ENCODE peak calls at places on chromosomes 2 and 18, in four cellular contexts. B is HCT116, O is OCI-LY7, Z is hepatocyte. U is an unnamed sample. For H3K79me2, the result is how much of the 10 kb centered on the place peaks cover.

GRCh38 chr2:219851801-219852481 is 224.5 kb downstream of the SLC4A3 start:
- DNase-seq in O (no peak), Z (peak), B (no peak), U (peak)

GRCh38 chr2:219916261-219916660 is 288.8 kb downstream of the SLC4A3 start:
- DNase-seq in Z (no peak), O (no peak), B (no peak), U (peak)

GRCh38 chr18:68034293-68034692 is 517.8 kb upstream of the DSEL start:
- DNase-seq in O (no peak), B (no peak), Z (peak), U (no peak)

GRCh38 chr2:236507393-236508085 is 62.1 kb upstream of the ACKR3 start:
- DNase-seq in B (no peak), O (no peak), Z (peak), U (peak)

GRCh38 chr18:54261894-54262293 is 7.4 kb upstream of the POLI start:
- DNase-seq in O (peak), B (no peak), Z (no peak), U (no peak)

GRCh38 chr2:189660803-189661147 is 484 bp upstream of the ASNSD1 start:
- DNase-seq in O (no peak), B (no peak), Z (no peak), U (no peak)

GRCh38 chr2:72205546-72205863 is 57.8 kb upstream of the CYP26B1 start:
- DNase-seq in B (no peak), Z (no peak), O (no peak), U (no peak)

GRCh38 chr2:44715671-44716077 is 225.8 kb upstream of the SIX3 start:
- DNase-seq in B (peak), O (peak), Z (peak), U (peak)

GRCh38 chr2:181312515-181312927 is 144.7 kb upstream of the ITGA4 start:
- DNase-seq in O (peak), Z (no peak), B (no peak), U (no peak)

GRCh38 chr2:29309090-29310054 is 194.2 kb downstream of the CLIP4 start:
- DNase-seq in O (peak), B (peak), Z (peak), U (peak)

GRCh38 chr2:9473308-9473984 is 905 bp upstream of the IAH1 start:
- DNase-seq in O (no peak), Z (peak), B (no peak), U (peak)

GRCh38 chr2:6826081-6826913 is 39.4 kb downstream of the CMPK2 start:
- DNase-seq in B (peak), O (peak), Z (peak), U (peak)

GRCh38 chr2:120520929-120521912 is 175.3 kb downstream of the INHBB start:
- DNase-seq in O (peak), Z (no peak), B (peak), U (peak)

GRCh38 chr18:8701546-8702118 is 3.7 kb upstream of the MTCL1 start:
- DNase-seq in O (no peak), Z (peak), B (no peak), U (no peak)

GRCh38 chr2:48527211-48527880 is 2.6 kb upstream of the STON1 start:
- DNase-seq in Z (no peak), B (no peak), O (no peak), U (peak)

GRCh38 chr2:20052872-20053281 is 1.4 kb upstream of the LAPTM4A start:
- DNase-seq in B (peak), O (peak), Z (peak), U (no peak)

GRCh38 chr18:79927597-79928562 is 23.6 kb downstream of the SLC66A2 start:
- DNase-seq in B (no peak), O (no peak), Z (no peak), U (peak)

GRCh38 chr2:10501980-10502802 is 54.1 kb upstream of the ODC1 start:
- DNase-seq in B (no peak), O (no peak), Z (no peak), U (no peak)

GRCh38 chr18:47109049-47109448 is 41.3 kb downstream of the HDHD2 start:
- DNase-seq in O (no peak), Z (no peak), B (no peak), U (peak)

GRCh38 chr2:189441709-189442074 is 418 bp downstream of the WDR75 start:
- DNase-seq in Z (no peak), B (no peak), O (no peak), U (no peak)

GRCh38 chr2:189624648-189625355 is 36.5 kb upstream of the ASNSD1 start:
- DNase-seq in Z (no peak), B (no peak), O (no peak), U (no peak)

GRCh38 chr2:160388464-160389263 is 104.9 kb downstream of the RBMS1 start:
- DNase-seq in O (peak), Z (no peak), B (no peak), U (peak)

GRCh38 chr2:239299218-239299939 is 101.4 kb downstream of the HDAC4 start:
- DNase-seq in Z (peak), B (no peak), O (no peak), U (no peak)

GRCh38 chr2:127434515-127434914 is 16.3 kb downstream of the PROC start:
- DNase-seq in O (no peak), Z (no peak), B (no peak), U (no peak)

GRCh38 chr2:226115102-226115831 is 684.4 kb downstream of the IRS1 start:
- DNase-seq in Z (peak), O (no peak), B (peak), U (no peak)

GRCh38 chr2:144515694-144516416 is 4.1 kb downstream of the ZEB2 start:
- DNase-seq in Z (peak), B (no peak), O (peak), U (peak)

GRCh38 chr2:235605306-235605998 is 111.6 kb downstream of the AGAP1 start:
- DNase-seq in B (no peak), Z (peak), O (no peak), U (peak)

GRCh38 chr18:79608535-79608934 is 71.1 kb upstream of the CTDP1 start:
- DNase-seq in B (no peak), O (no peak), Z (no peak), U (no peak)

GRCh38 chr2:88601302-88601701 is 26.0 kb downstream of the EIF2AK3 start:
- DNase-seq in O (no peak), Z (peak), B (no peak), U (no peak)

GRCh38 chr2:46548521-46549144 is 69.3 kb downstream of the TMEM247 start:
- DNase-seq in O (no peak), B (no peak), Z (no peak), U (no peak)

GRCh38 chr18:74804677-74805076 is 207.0 kb downstream of the ZNF407 start:
- DNase-seq in O (peak), Z (no peak), B (no peak), U (no peak)
- TF ChIP-seq EZH2phosphoT487 in O (no peak), Z (no peak), B (no peak), U (no peak)

DNA sequence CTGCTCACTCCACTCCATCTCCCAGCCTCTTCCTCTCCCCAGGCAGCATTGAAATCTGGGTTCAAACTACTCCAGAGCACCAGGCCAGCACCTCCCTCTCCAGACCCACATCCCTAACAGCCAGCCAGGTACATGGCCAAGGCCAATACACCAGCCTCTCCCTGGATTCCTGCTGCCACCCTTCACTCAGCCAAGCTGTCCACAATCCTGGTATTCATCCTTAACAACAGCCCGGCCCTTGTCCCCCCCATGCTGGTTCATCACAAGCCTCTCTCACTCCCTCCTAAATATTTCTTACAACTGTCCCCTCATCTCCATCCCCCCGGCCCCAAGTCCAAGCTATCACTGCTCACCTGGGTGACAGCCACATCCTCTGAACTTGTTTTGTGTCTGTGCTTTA is 129.9 kb upstream of the HAAO start:
- DNase-seq in O (no peak), B (no peak), Z (no peak), U (no peak)
- H3K79me2 ChIP-seq in O (under half), B (under half), Z (under half), U (under half)

GRCh38 chr2:86584164-86584913 is 21.1 kb upstream of the CHMP3 start:
- DNase-seq in O (no peak), Z (no peak), B (no peak), U (no peak)
- H2AFZ ChIP-seq in O (peak), Z (no peak), B (no peak), U (no peak)

DNA sequence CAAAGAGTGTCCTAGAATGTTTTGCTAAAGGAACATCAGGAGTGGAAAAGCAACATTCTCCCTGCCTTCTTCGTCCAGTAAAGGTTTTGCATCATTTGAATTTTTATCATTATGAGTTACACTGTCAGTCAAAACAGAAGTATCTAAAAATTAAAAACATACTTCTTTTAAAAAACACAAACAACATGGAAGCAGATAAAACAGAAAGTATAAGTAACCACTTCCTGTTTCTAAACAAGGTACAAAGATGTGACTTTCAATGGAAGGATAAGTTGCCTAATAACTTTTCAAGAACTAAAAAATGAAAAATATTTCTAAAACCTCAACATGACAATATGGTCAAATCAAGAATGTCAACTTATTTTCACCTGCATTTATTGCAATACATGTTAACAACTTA is 158.2 kb downstream of the STK39 start:
- DNase-seq in Z (no peak), O (no peak), B (no peak), U (no peak)
- TF ChIP-seq EZH2phosphoT487 in Z (no peak), O (no peak), B (no peak), U (no peak)

DNA sequence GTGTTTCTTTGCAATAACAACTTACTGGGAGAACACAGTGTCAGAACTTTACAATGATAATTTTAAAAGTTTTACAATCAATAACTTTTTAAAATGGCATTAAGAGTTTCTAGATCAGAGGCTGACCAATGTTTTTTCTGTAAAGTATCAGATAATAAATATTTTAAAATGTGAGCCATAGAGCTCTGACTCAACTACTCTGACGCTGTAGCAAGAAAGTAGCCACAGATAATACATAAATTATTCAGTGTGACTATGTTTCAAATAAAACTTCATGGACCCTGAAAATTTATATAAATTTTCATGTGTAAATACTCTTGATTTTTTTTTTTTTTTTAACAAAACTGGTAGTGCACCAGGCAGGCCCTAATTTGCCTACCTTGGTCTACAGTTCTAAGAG is 77.4 kb downstream of the CUL3 start:
- DNase-seq in B (no peak), Z (no peak), O (no peak), U (no peak)
- H3K79me2 ChIP-seq in B (under half), Z (under half), O (half or more), U (under half)

GRCh38 chr2:99881901-99882591 is 260.3 kb downstream of the AFF3 start:
- DNase-seq in Z (peak), O (peak), B (no peak), U (no peak)

GRCh38 chr2:99879481-99879880 is 262.9 kb downstream of the AFF3 start:
- DNase-seq in Z (no peak), O (no peak), B (no peak), U (no peak)

GRCh38 chr2:99877963-99878362 is 264.4 kb downstream of the AFF3 start:
- DNase-seq in B (no peak), Z (no peak), O (peak), U (no peak)

GRCh38 chr2:99878951-99879350 is 263.4 kb downstream of the AFF3 start:
- DNase-seq in O (no peak), Z (no peak), B (no peak), U (no peak)

GRCh38 chr2:99880148-99880983 is 262.0 kb downstream of the AFF3 start:
- DNase-seq in Z (no peak), O (no peak), B (no peak), U (no peak)
- H2AFZ ChIP-seq in Z (no peak), O (no peak), B (no peak), U (no peak)

GRCh38 chr18:48977914-48978313 is 27.1 kb upstream of the SMAD7 start:
- DNase-seq in B (no peak), Z (no peak), O (no peak), U (no peak)

GRCh38 chr18:48975221-48975816 is 24.6 kb upstream of the SMAD7 start:
- DNase-seq in Z (no peak), O (no peak), B (no peak), U (peak)

GRCh38 chr18:48973731-48974130 is 23.0 kb upstream of the SMAD7 start:
- DNase-seq in O (no peak), Z (peak), B (no peak), U (no peak)

GRCh38 chr18:48974304-48975220 is 23.8 kb upstream of the SMAD7 start:
- DNase-seq in B (no peak), Z (peak), O (no peak), U (peak)

DNA sequence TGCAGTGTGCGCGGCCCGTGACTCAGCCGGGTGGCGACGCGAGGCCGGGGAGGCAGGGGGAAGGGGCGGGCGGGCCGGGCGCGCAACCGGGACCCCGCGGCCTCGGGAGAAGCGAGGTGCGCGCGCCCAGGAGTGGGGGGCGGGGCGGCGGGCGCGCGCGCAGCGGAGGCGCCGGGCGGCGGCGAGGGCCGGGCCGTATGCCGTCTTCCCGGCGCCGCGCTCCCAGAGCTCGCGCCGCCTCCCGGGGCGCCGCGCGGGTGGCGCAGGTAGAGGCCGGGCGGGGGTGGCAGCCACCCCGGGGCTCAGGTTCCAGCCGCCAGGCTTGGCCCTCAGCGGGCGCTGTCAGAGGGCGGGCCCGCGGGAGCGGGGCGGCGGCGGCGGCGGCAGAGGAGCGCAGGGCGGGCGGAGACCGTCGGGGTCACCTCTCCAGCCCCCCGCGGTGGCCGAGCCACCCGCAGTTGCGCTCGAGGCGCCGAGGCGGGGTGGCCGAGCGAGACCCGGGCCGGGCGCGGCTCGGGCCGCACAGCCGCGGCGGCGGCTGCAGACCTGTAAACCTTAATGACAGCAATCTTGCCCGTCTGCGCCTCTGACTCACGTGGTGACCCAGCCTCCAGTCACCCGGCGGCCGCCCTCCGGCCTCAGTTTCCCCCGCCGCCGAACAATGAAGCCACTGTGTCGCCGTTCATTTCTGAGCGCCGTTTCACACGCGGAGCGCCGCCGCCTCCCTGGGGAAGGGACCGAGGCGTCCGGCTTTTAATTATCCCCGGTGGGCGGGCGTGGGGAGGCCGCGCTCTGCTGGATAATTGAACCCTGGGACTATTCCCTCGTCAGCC is 25.3 kb upstream of the SMAD7 start:
- DNase-seq in B (no peak), O (peak), Z (peak), U (peak)
- TF ChIP-seq EZH2phosphoT487 in B (no peak), O (no peak), Z (no peak), U (peak)